ENCODE peak calls at places on chromosomes 3 and 15, in six cellular contexts. E is activated gamma-delta T cell treated with Interleukin-2 at 50 U/mL for 16 hours; V is NCI-H774; X is GDM1; P is MV-4-11; G is activated effector memory CD4-positive, alpha-beta T cell treated with Interleukin-2 at 50 U/mL for 16 hours. N is an unnamed sample.

GRCh38 chr3:192449036-192449435 is 278.3 kb downstream of the FGF12 start:
- DNase-seq in P (no peak), E (no peak), V (peak), X (no peak), G (no peak), N (no peak)

GRCh38 chr3:100844063-100844936 is 135.0 kb downstream of the TFG start:
- DNase-seq in X (no peak), G (no peak), E (no peak), P (no peak), V (no peak), N (no peak)

GRCh38 chr15:32029862-32030781 is at the start of gene CHRNA7:
- DNase-seq in V (peak), X (no peak), E (no peak), P (peak), G (no peak), N (peak)

GRCh38 chr3:43363621-43364266 is 77.4 kb downstream of the SNRK start:
- DNase-seq in X (no peak), G (no peak), E (no peak), V (no peak), P (no peak), N (no peak)

GRCh38 chr3:117036259-117036799 is 326.8 kb downstream of the TUSC7 start:
- DNase-seq in E (no peak), V (no peak), X (peak), G (no peak), P (peak), N (peak)

GRCh38 chr15:93072011-93072410 is 17.0 kb downstream of the RGMA start:
- DNase-seq in X (no peak), E (no peak), V (no peak), P (no peak), G (no peak), N (no peak)

GRCh38 chr15:60760646-60761504 is 281.9 kb upstream of the ICE2 start:
- DNase-seq in E (no peak), V (no peak), P (no peak), G (no peak), X (no peak), N (no peak)

GRCh38 chr15:39589193-39589814 is 8.4 kb downstream of the THBS1 start:
- DNase-seq in G (no peak), E (no peak), X (no peak), V (no peak), P (no peak), N (no peak)